ENCODE peak calls at places on chromosomes 5 and 9, in four cellular contexts. One of them, this sample, is unnamed.

GRCh38 chr9:89185980-89186379 is 7.4 kb upstream of the SHC3 start:
- DNase-seq in lower lobe of right lung: no peak
- DNase-seq in M059J: peak
- DNase-seq in small intestine: no peak
- DNase-seq in this sample: no peak

GRCh38 chr9:85114799-85115198 is 445.3 kb downstream of the NTRK2 start:
- DNase-seq in lower lobe of right lung: no peak
- DNase-seq in M059J: peak
- DNase-seq in small intestine: no peak
- DNase-seq in this sample: no peak

GRCh38 chr9:98819231-98819630 is 11.8 kb downstream of the GALNT12 start:
- DNase-seq in lower lobe of right lung: no peak
- DNase-seq in M059J: no peak
- DNase-seq in small intestine: no peak
- DNase-seq in this sample: no peak

GRCh38 chr5:127619908-127620479 is 28.9 kb upstream of the CTXN3 start:
- DNase-seq in lower lobe of right lung: no peak
- DNase-seq in M059J: no peak
- DNase-seq in small intestine: no peak
- DNase-seq in this sample: no peak

GRCh38 chr9:92328225-92328624 is 2.5 kb downstream of the CENPP start:
- DNase-seq in lower lobe of right lung: no peak
- DNase-seq in M059J: peak
- DNase-seq in small intestine: peak
- DNase-seq in this sample: no peak

GRCh38 chr5:143355710-143356109 is 47.8 kb downstream of the NR3C1 start:
- DNase-seq in lower lobe of right lung: no peak
- DNase-seq in M059J: peak
- DNase-seq in small intestine: peak
- DNase-seq in this sample: no peak

GRCh38 chr5:1507457-1507856 is 16.3 kb downstream of the LPCAT1 start:
- DNase-seq in lower lobe of right lung: peak
- DNase-seq in M059J: no peak
- DNase-seq in small intestine: no peak
- DNase-seq in this sample: no peak

GRCh38 chr5:96331210-96331609 is 101.8 kb downstream of the PCSK1 start:
- DNase-seq in lower lobe of right lung: no peak
- DNase-seq in M059J: no peak
- DNase-seq in small intestine: no peak
- DNase-seq in this sample: no peak

GRCh38 chr9:125486576-125486975 is 220.4 kb downstream of the MAPKAP1 start:
- DNase-seq in lower lobe of right lung: peak
- DNase-seq in M059J: no peak
- DNase-seq in small intestine: no peak
- DNase-seq in this sample: no peak

GRCh38 chr9:130194406-130194932 is 22.3 kb downstream of the NCS1 start:
- DNase-seq in lower lobe of right lung: no peak
- DNase-seq in M059J: no peak
- DNase-seq in small intestine: no peak
- DNase-seq in this sample: no peak

GRCh38 chr9:131436386-131436785 is 42.5 kb downstream of the PRRC2B start:
- DNase-seq in lower lobe of right lung: no peak
- DNase-seq in M059J: no peak
- DNase-seq in small intestine: no peak
- DNase-seq in this sample: no peak

GRCh38 chr9:113712053-113712452 is 164.1 kb upstream of the ZNF618 start:
- DNase-seq in lower lobe of right lung: no peak
- DNase-seq in M059J: peak
- DNase-seq in small intestine: peak
- DNase-seq in this sample: no peak

GRCh38 chr5:65468633-65469032 is 13.1 kb downstream of the ADAMTS6 start:
- DNase-seq in lower lobe of right lung: no peak
- DNase-seq in M059J: no peak
- DNase-seq in small intestine: no peak
- DNase-seq in this sample: no peak

GRCh38 chr5:91311697-91312501 is 71.2 kb downstream of the ARRDC3 start:
- DNase-seq in lower lobe of right lung: peak
- DNase-seq in M059J: peak
- DNase-seq in small intestine: peak
- DNase-seq in this sample: peak

GRCh38 chr9:78238061-78239038 is 2.5 kb downstream of the CEP78 start:
- DNase-seq in lower lobe of right lung: no peak
- DNase-seq in M059J: no peak
- DNase-seq in small intestine: no peak
- DNase-seq in this sample: no peak

GRCh38 chr5:139684881-139685749 is 37.0 kb downstream of the CXXC5 start:
- DNase-seq in lower lobe of right lung: no peak
- DNase-seq in M059J: no peak
- DNase-seq in small intestine: no peak
- DNase-seq in this sample: no peak

GRCh38 chr9:34334337-34334824 is 5.0 kb downstream of the NUDT2 start:
- DNase-seq in lower lobe of right lung: no peak
- DNase-seq in M059J: no peak
- DNase-seq in small intestine: no peak
- DNase-seq in this sample: peak

GRCh38 chr5:126597156-126597555 is 2.1 kb upstream of the ALDH7A1 start:
- DNase-seq in lower lobe of right lung: no peak
- DNase-seq in M059J: peak
- DNase-seq in small intestine: peak
- DNase-seq in this sample: no peak

GRCh38 chr5:177472460-177473441 is 683 bp downstream of the DBN1 start:
- DNase-seq in lower lobe of right lung: no peak
- DNase-seq in M059J: peak
- DNase-seq in small intestine: peak
- DNase-seq in this sample: peak

GRCh38 chr9:84003246-84003645 is 22.6 kb downstream of the RMI1 start:
- DNase-seq in lower lobe of right lung: no peak
- DNase-seq in M059J: no peak
- DNase-seq in small intestine: no peak
- DNase-seq in this sample: no peak

GRCh38 chr9:19785230-19785629 is 3.6 kb downstream of the SLC24A2 start:
- DNase-seq in lower lobe of right lung: no peak
- DNase-seq in M059J: no peak
- DNase-seq in small intestine: no peak
- DNase-seq in this sample: no peak

GRCh38 chr9:91035825-91036208 is 234.2 kb downstream of the SYK start:
- DNase-seq in lower lobe of right lung: no peak
- DNase-seq in M059J: no peak
- DNase-seq in small intestine: no peak
- DNase-seq in this sample: no peak

GRCh38 chr5:169778622-169779596 is 141.8 kb downstream of the DOCK2 start:
- DNase-seq in lower lobe of right lung: no peak
- DNase-seq in M059J: no peak
- DNase-seq in small intestine: no peak
- DNase-seq in this sample: no peak

GRCh38 chr9:123360161-123361085 is 4.4 kb downstream of the CRB2 start:
- DNase-seq in lower lobe of right lung: peak
- DNase-seq in M059J: no peak
- DNase-seq in small intestine: peak
- DNase-seq in this sample: no peak